ENCODE peak calls at places on chromosomes 1 and 21, in ten cellular contexts. X is T-helper 1 cell; U is effector CD4-positive, alpha-beta T cell; N is stimulated activated CD4-positive, alpha-beta T cell treated with anti-CD3 and anti-CD28 coated beads, Interleukin-15, amount 100 ng/mL, for 1 hour; P is stromal cell of bone marrow; V is NCI-H1105; H is nephron progenitor cell; I is cardiac fibroblast; M is NCI-H446; A is GDM1. E is an unnamed sample.

GRCh38 chr21:34594566-34595234 is 20.2 kb downstream of the RCAN1 start:
- DNase-seq in V (no peak), U (no peak), A (no peak), H (no peak), P (no peak), I (no peak), X (no peak), N (no peak), M (no peak), E (no peak)

GRCh38 chr1:237864338-237865244 is 26.1 kb downstream of the ZP4 start:
- DNase-seq in I (peak), U (no peak), H (peak), A (no peak), N (no peak), X (no peak), V (peak), M (peak), P (peak), E (peak)

GRCh38 chr21:32018381-32018780 is 145.6 kb downstream of the HUNK start:
- DNase-seq in X (no peak), M (no peak), V (no peak), P (no peak), U (no peak), A (no peak), H (no peak), N (no peak), I (no peak), E (no peak)

GRCh38 chr1:1135339-1136111 is 19.6 kb upstream of the C1orf159 start:
- DNase-seq in X (no peak), N (no peak), V (no peak), I (peak), U (no peak), P (no peak), M (no peak), H (no peak), A (no peak), E (no peak)

GRCh38 chr1:52633291-52633754 is 355 bp downstream of the SHISAL2A start:
- DNase-seq in P (no peak), N (no peak), A (no peak), X (peak), U (peak), V (no peak), M (no peak), I (no peak), H (peak), E (peak)

GRCh38 chr1:194338241-194338948 is 1152.0 kb upstream of the B3GALT2 start:
- DNase-seq in X (no peak), N (no peak), H (no peak), U (no peak), P (no peak), M (no peak), A (no peak), V (no peak), I (no peak), E (no peak)

GRCh38 chr1:31666290-31666963 is 21.8 kb upstream of the PEF1 start:
- DNase-seq in A (no peak), H (no peak), X (no peak), M (no peak), N (no peak), P (no peak), U (no peak), V (no peak), I (peak), E (no peak)

GRCh38 chr1:208245185-208245705 is 1.1 kb upstream of the PLXNA2 start:
- DNase-seq in M (peak), H (peak), A (peak), P (peak), V (peak), N (peak), U (peak), X (peak), I (peak), E (peak)

GRCh38 chr1:2583331-2583791 is 3.2 kb upstream of the PRXL2B start:
- DNase-seq in V (no peak), I (no peak), U (no peak), H (no peak), P (no peak), M (no peak), N (no peak), A (no peak), X (no peak), E (no peak)

GRCh38 chr1:101338714-101339430 is 102.1 kb downstream of the S1PR1 start:
- DNase-seq in M (no peak), N (no peak), H (no peak), V (no peak), X (no peak), I (no peak), U (no peak), A (no peak), P (no peak), E (no peak)

GRCh38 chr1:91803847-91804545 is 82.0 kb downstream of the TGFBR3 start:
- DNase-seq in P (no peak), I (no peak), H (no peak), N (peak), U (peak), V (no peak), M (no peak), A (peak), X (peak), E (no peak)

GRCh38 chr1:32753532-32754281 is 51.1 kb upstream of the SYNC start:
- DNase-seq in A (no peak), U (peak), M (peak), H (peak), X (peak), N (peak), P (no peak), V (peak), I (peak), E (peak)